ENCODE peak calls at places on chromosomes 4 and X, in six cellular contexts. N is psoas muscle, F is cardiac muscle cell, L is colonic mucosa, J is MM.1S, A is gastrocnemius medialis. G is an unnamed sample.

GRCh38 chr4:74659576-74660411 is 134.5 kb downstream of the BTC start:
- DNase-seq in A (no peak), J (no peak), F (peak), L (peak), N (no peak), G (no peak)

GRCh38 chr4:73870260-73870659 is 1.1 kb downstream of the CXCL1 start:
- DNase-seq in L (peak), J (no peak), N (no peak), F (peak), A (peak), G (peak)

GRCh38 chrX:124829930-124830329 is 483.6 kb downstream of the SH2D1A start:
- DNase-seq in A (no peak), F (no peak), L (no peak), J (no peak), N (no peak), G (no peak)

GRCh38 chr4:56388311-56388710 is 1.0 kb upstream of the AASDH start:
- DNase-seq in J (peak), A (no peak), N (no peak), F (no peak), L (no peak), G (no peak)

GRCh38 chr4:112060212-112060611 is 85.0 kb upstream of the FAM241A start:
- DNase-seq in J (peak), A (no peak), N (no peak), F (peak), L (no peak), G (no peak)

GRCh38 chr4:174193438-174194015 is 89.9 kb downstream of the FBXO8 start:
- DNase-seq in L (no peak), J (no peak), A (no peak), F (no peak), N (no peak), G (no peak)

GRCh38 chrX:68183612-68184214 is 249.6 kb downstream of the OPHN1 start:
- DNase-seq in L (no peak), F (peak), J (peak), N (no peak), A (no peak), G (no peak)

GRCh38 chr4:175560628-175561027 is 251.4 kb downstream of the GPM6A start:
- DNase-seq in F (no peak), A (no peak), J (peak), L (no peak), N (no peak), G (no peak)

GRCh38 chr4:152803541-152803940 is 23.8 kb downstream of the ARFIP1 start:
- DNase-seq in A (no peak), J (no peak), F (no peak), L (no peak), N (no peak), G (no peak)

GRCh38 chrX:134782796-134783195 is 124.5 kb upstream of the PLAC1 start:
- DNase-seq in F (peak), A (no peak), J (no peak), L (no peak), N (no peak), G (no peak)

GRCh38 chr4:39083164-39083563 is 21.1 kb downstream of the KLHL5 start:
- DNase-seq in J (no peak), A (no peak), N (no peak), F (peak), L (no peak), G (no peak)

GRCh38 chr4:48268956-48269860 is at the start of gene TEC:
- DNase-seq in A (peak), L (peak), J (peak), N (peak), F (no peak), G (peak)

GRCh38 chrX:40097492-40098263 is at the start of gene BCOR:
- DNase-seq in F (peak), J (peak), N (peak), L (peak), A (peak), G (peak)

GRCh38 chr4:105088110-105088879 is 58.4 kb upstream of the TET2 start:
- DNase-seq in F (peak), N (no peak), A (no peak), J (no peak), L (peak), G (no peak)

GRCh38 chrX:45517090-45517973 is 316.7 kb upstream of the DIPK2B start:
- DNase-seq in J (no peak), L (no peak), A (no peak), N (no peak), F (peak), G (no peak)

GRCh38 chrX:38172596-38172995 is 48.1 kb downstream of the SRPX start:
- DNase-seq in A (no peak), F (no peak), J (no peak), L (no peak), N (no peak), G (no peak)

GRCh38 chrX:39310925-39311324 is 509.7 kb downstream of the MID1IP1 start:
- DNase-seq in N (no peak), A (no peak), L (no peak), F (no peak), J (no peak), G (no peak)

GRCh38 chrX:115047715-115048114 is 30.3 kb upstream of the IL13RA2 start:
- DNase-seq in N (no peak), F (no peak), L (no peak), A (no peak), J (no peak), G (no peak)

GRCh38 chrX:150240643-150240970 is 122.5 kb upstream of the MAMLD1 start:
- DNase-seq in A (no peak), F (no peak), J (no peak), N (no peak), L (no peak), G (no peak)

GRCh38 chr4:80307183-80307735 is 28.3 kb upstream of the CFAP299 start:
- DNase-seq in N (no peak), F (peak), L (no peak), J (no peak), A (no peak), G (no peak)

GRCh38 chr4:181582595-181582994 is 660.6 kb upstream of the TENM3 start:
- DNase-seq in L (no peak), J (no peak), N (no peak), A (no peak), F (no peak), G (no peak)

GRCh38 chr4:146033149-146033548 is 94.5 kb upstream of the ZNF827 start:
- DNase-seq in N (no peak), A (no peak), L (peak), F (no peak), J (no peak), G (no peak)

GRCh38 chrX:153824348-153824747 is 6.0 kb downstream of the PDZD4 start:
- DNase-seq in N (no peak), J (no peak), A (no peak), F (no peak), L (no peak), G (no peak)

GRCh38 chrX:14030248-14030592 is 528 bp upstream of the GEMIN8 start:
- DNase-seq in A (no peak), L (no peak), N (no peak), J (no peak), F (peak), G (no peak)

GRCh38 chrX:18616688-18617087 is 55.2 kb downstream of the RS1 start:
- DNase-seq in N (no peak), A (no peak), F (no peak), L (no peak), J (no peak), G (no peak)

GRCh38 chr4:143386812-143387211 is 50.1 kb downstream of the GAB1 start:
- DNase-seq in F (no peak), A (no peak), J (no peak), L (no peak), N (no peak), G (no peak)

GRCh38 chr4:143380651-143381050 is 44.0 kb downstream of the GAB1 start:
- DNase-seq in N (no peak), A (no peak), F (no peak), L (no peak), J (no peak), G (no peak)

GRCh38 chr4:143382539-143382938 is 45.9 kb downstream of the GAB1 start:
- DNase-seq in N (no peak), J (peak), L (no peak), A (no peak), F (peak), G (no peak)

GRCh38 chr4:143381171-143382118 is 44.8 kb downstream of the GAB1 start:
- DNase-seq in F (peak), J (peak), A (peak), L (peak), N (peak), G (peak)

DNA sequence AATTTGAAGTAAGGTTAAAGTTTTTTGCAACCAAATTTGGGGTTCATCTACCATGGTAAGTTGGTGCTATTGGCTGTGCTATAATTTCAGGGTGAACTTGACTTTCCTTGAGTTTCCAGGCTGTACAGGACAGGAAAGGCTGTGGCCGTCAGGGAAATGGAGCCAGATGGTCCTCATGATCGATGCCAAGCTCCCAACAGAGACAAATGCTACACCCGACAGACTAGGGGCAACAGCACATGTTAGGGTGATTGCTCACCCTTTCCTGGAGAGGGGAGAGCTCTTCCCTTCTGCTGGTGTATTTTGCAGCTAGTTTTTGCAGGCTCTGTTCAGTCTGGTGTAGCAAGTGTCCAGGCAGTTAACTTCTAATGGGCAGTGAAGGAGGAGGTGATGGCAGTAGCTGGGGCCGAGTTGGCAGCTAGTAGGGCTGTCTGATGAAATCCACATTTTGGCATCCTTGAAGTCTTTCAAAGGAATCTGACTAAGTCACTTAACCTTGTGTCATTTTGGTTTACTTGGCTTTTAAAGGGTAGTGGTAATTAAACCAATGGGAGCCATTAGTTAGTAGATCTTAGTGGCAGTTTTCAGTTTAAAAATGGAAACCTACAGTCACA is 47.8 kb downstream of the GAB1 start:
- DNase-seq in L (no peak), J (no peak), N (peak), F (peak), A (peak), G (peak)
- H3K4me3 ChIP-seq in L (no peak), J (no peak), N (no peak), F (no peak), A (no peak), G (no peak)

GRCh38 chr4:67576538-67576937 is 18.0 kb downstream of the STAP1 start:
- DNase-seq in L (no peak), A (no peak), N (no peak), J (peak), F (no peak), G (no peak)

GRCh38 chr4:67580577-67580976 is 22.1 kb downstream of the STAP1 start:
- DNase-seq in F (no peak), J (no peak), L (no peak), A (no peak), N (no peak), G (no peak)

GRCh38 chr4:67581913-67582312 is 23.4 kb downstream of the STAP1 start:
- DNase-seq in F (no peak), J (no peak), N (no peak), A (no peak), L (no peak), G (no peak)

GRCh38 chr4:67584496-67584895 is 26.0 kb downstream of the STAP1 start:
- DNase-seq in F (no peak), A (no peak), J (no peak), L (no peak), N (no peak), G (no peak)

GRCh38 chr4:67581208-67581857 is 22.8 kb downstream of the STAP1 start:
- DNase-seq in L (no peak), F (no peak), J (no peak), N (no peak), A (no peak), G (no peak)
- H3K4me3 ChIP-seq in L (no peak), F (no peak), J (no peak), N (no peak), A (no peak), G (no peak)

DNA sequence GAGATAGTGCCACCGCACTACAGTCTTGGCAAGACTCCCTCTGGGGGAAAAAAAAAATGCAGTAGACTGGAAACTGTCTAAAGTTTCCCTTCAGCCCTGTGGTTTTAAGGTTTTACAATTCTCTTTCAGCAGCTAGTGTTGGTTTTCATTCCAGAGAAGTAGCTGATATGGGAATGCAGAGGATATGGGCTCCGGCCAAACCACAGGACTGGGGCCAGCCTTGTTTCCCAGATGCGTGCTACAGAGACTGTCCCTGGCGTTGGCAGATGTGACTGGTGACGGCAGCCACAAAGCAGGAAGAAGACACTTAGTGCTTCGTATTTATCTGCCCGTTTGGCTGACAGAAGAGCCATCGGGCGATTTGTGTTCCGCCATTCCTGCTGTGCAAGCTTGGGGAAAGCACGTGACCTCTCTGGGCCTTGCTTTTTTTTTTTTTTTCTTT is 43.2 kb downstream of the ZBTB49 start:
- DNase-seq in A (peak), J (no peak), N (no peak), L (no peak), F (peak), G (peak)
- H3K4me3 ChIP-seq in A (no peak), J (no peak), N (no peak), L (no peak), F (no peak), G (no peak)

GRCh38 chr4:52870225-52870624 is 8.1 kb downstream of the RASL11B start:
- DNase-seq in N (no peak), F (no peak), J (no peak), A (no peak), L (no peak), G (no peak)

GRCh38 chr4:52869656-52870055 is 7.5 kb downstream of the RASL11B start:
- DNase-seq in N (no peak), J (no peak), A (no peak), F (no peak), L (no peak), G (no peak)

GRCh38 chr4:52866734-52867133 is 4.6 kb downstream of the RASL11B start:
- DNase-seq in F (no peak), N (no peak), L (no peak), A (no peak), J (no peak), G (no peak)

GRCh38 chr4:52868138-52868537 is 6.0 kb downstream of the RASL11B start:
- DNase-seq in N (peak), A (peak), F (no peak), L (no peak), J (no peak), G (peak)

GRCh38 chr4:52869196-52869595 is 7.1 kb downstream of the RASL11B start:
- DNase-seq in A (peak), F (peak), J (no peak), L (peak), N (peak), G (peak)
- H3K4me3 ChIP-seq in A (peak), F (no peak), J (no peak), L (no peak), N (peak), G (no peak)

DNA sequence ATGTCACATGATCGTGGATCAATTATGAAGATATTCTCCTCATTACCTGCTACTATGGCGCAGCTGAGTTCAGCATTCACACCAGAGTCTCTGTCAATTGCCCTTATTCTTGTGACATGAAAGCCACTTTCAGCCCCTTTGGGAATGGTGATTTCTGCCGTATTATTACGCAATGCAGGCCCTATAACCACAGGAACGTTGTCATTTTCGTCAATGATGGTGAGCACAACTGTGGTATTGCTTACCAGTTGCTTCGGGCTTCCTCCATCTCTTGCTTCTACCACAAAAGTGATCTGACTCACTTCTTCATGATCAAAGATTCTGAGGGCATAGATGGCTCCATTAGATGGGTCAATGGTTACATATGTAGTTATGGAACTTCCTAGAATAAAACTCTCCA is 2.1 kb downstream of the PCDH18 start:
- DNase-seq in N (no peak), L (no peak), F (peak), J (no peak), A (peak), G (no peak)
- H3K4me3 ChIP-seq in N (peak), L (peak), F (no peak), J (no peak), A (peak), G (peak)

DNA sequence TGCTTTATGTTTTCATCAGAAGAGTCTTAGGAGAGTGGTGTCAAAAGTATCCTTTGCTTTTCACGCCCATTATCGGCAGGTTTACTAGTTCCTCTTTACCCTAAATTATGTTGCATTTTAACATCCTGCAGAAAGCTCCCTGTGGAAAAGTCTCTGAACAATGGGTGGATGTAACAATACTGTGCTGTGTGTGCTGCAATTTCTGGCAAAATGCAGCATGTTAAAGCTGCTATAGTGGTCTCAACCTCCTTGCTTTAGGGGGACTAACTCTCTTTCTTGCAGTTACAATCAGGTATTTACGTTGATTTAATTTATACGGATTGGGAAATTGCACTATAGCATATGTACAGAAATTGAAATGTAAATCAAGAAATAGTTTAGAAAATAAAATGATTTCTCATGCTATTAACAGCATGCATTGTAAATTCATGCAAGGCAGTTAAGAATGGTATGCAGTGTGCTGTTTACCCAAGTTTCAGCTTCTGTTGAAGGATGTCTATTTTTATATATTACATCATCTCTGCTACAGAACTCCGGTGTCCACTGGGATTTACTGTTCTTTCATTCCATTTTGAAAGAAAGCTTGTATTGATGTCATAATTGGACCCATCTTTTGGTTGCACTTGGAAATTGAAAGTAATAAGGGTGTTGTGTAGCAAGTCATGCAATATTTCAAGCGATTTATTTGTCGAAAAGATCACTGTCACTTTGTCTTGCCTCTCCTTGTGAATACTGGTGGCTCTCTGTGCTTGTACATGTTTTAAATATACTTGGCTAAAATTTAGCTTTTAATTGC is 145.7 kb downstream of the RAPGEF2 start:
- DNase-seq in F (peak), L (no peak), A (no peak), N (no peak), J (no peak), G (no peak)
- H3K4me3 ChIP-seq in F (no peak), L (no peak), A (peak), N (peak), J (no peak), G (peak)

DNA sequence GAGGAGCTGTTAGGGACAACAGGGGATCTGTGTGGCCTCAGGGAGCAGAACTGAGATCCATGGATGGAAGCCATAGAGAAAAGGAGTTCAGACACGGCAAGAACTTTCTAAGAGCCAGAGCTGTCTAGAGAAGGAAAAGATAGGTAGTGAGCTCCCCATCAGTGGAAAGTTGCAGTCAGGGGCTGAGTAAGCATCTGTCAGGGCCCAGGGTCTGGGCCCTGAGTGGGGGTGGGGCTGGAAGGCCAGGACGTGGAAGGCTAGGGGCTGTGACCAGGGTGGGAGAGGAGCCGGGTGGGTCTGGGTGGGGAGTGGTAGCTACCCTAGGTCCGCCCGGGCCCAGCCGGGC is 324 bp upstream of the MSN start:
- DNase-seq in L (no peak), A (no peak), F (no peak), N (no peak), J (no peak), G (no peak)
- H3K4me3 ChIP-seq in L (peak), A (peak), F (peak), N (peak), J (no peak), G (no peak)

GRCh38 chrX:1536712-1537030 is 314 bp downstream of the P2RY8 start:
- DNase-seq in N (no peak), A (no peak), F (no peak), L (no peak), J (no peak), G (no peak)
- H3K4me3 ChIP-seq in N (peak), A (peak), F (no peak), L (peak), J (peak), G (peak)

GRCh38 chrX:107743995-107744394 is 31.6 kb downstream of the TSC22D3 start:
- DNase-seq in F (no peak), J (no peak), L (no peak), N (no peak), A (no peak), G (no peak)

GRCh38 chrX:107744868-107745267 is 30.7 kb downstream of the TSC22D3 start:
- DNase-seq in F (no peak), A (no peak), J (no peak), L (no peak), N (no peak), G (no peak)

GRCh38 chrX:107741318-107741813 is 34.2 kb downstream of the TSC22D3 start:
- DNase-seq in F (no peak), L (no peak), A (no peak), N (no peak), J (no peak), G (no peak)

GRCh38 chrX:107739541-107739940 is 36.0 kb downstream of the TSC22D3 start:
- DNase-seq in A (no peak), N (no peak), L (no peak), F (no peak), J (no peak), G (no peak)

GRCh38 chrX:107742754-107743191 is 32.8 kb downstream of the TSC22D3 start:
- DNase-seq in J (no peak), A (peak), L (peak), N (peak), F (no peak), G (peak)
- H3K4me3 ChIP-seq in J (peak), A (peak), L (no peak), N (peak), F (no peak), G (no peak)

G was measured in right cardiac atrium.